ENCODE peak calls at places on chromosomes 1 and 21, in five cellular contexts. N, H, J, V and I are unnamed samples.

GRCh38 chr1:46102769-46103476 is 29.5 kb downstream of the PIK3R3 start:
- DNase-seq in H (no peak), V (no peak), J (no peak), N (peak; percentile 29), I (no peak)

GRCh38 chr21:14010729-14011128 is 200.0 kb downstream of the LIPI start:
- DNase-seq in J (no peak), N (no peak), H (no peak), V (no peak), I (no peak)

GRCh38 chr1:167529829-167530474 is 11.6 kb upstream of the CD247 start:
- DNase-seq in V (no peak), H (no peak), N (no peak), J (no peak), I (no peak)

GRCh38 chr1:167060141-167061072 is 29.8 kb downstream of the GPA33 start:
- DNase-seq in J (no peak), N (no peak), H (no peak), V (no peak), I (no peak)

GRCh38 chr1:110770832-110771231 is 96.1 kb upstream of the KCNA3 start:
- DNase-seq in J (no peak), V (no peak), N (no peak), H (no peak), I (no peak)

GRCh38 chr1:240987928-240988327 is 369.1 kb downstream of the RGS7 start:
- DNase-seq in V (no peak), J (no peak), H (no peak), N (no peak), I (no peak)

GRCh38 chr1:159076753-159077656 is at the start of gene AIM2:
- DNase-seq in J (peak; percentile 78), N (no peak), V (no peak), H (no peak), I (peak; percentile 60)

GRCh38 chr21:18908641-18909040 is 505.1 kb upstream of the TMPRSS15 start:
- DNase-seq in H (no peak), V (no peak), N (no peak), J (no peak), I (no peak)

GRCh38 chr1:180964609-180965008 is 51.9 kb downstream of the KIAA1614 start:
- DNase-seq in H (no peak), J (no peak), N (no peak), V (no peak), I (no peak)

GRCh38 chr1:12166834-12167492 is at the start of gene TNFRSF1B:
- DNase-seq in H (peak; percentile 89), N (peak; percentile 29), J (peak; percentile 86), V (peak; percentile 72), I (peak; percentile 65)

GRCh38 chr1:242629396-242629795 is 104.9 kb upstream of the PLD5 start:
- DNase-seq in N (no peak), J (no peak), H (no peak), V (no peak), I (no peak)

GRCh38 chr1:167317463-167317862 is 96.8 kb downstream of the POU2F1 start:
- DNase-seq in J (no peak), H (no peak), V (no peak), N (no peak), I (no peak)

GRCh38 chr1:27877115-27877416 is 4.7 kb downstream of the THEMIS2 start:
- DNase-seq in J (no peak), N (no peak), H (no peak), V (no peak), I (no peak)

GRCh38 chr1:150955274-150955673 is 19.4 kb downstream of the CERS2 start:
- DNase-seq in J (no peak), H (no peak), N (no peak), V (no peak), I (no peak)

GRCh38 chr1:44313265-44313918 is 41.7 kb downstream of the ERI3 start:
- DNase-seq in J (no peak), H (no peak), V (no peak), N (no peak), I (no peak)

GRCh38 chr1:245378352-245379144 is 223.8 kb downstream of the KIF26B start:
- DNase-seq in N (no peak), J (no peak), V (no peak), H (no peak), I (no peak)

GRCh38 chr1:98939471-98939870 is 65.2 kb downstream of the PLPPR5 start:
- DNase-seq in H (no peak), V (no peak), N (no peak), J (no peak), I (no peak)

GRCh38 chr1:182925661-182926060 is 27.3 kb downstream of the SHCBP1L start:
- DNase-seq in J (no peak), H (no peak), V (no peak), N (no peak), I (no peak)

GRCh38 chr1:192170196-192170984 is 12.1 kb downstream of the RGS18 start:
- DNase-seq in H (no peak), N (peak; percentile 12), J (no peak), V (no peak), I (no peak)

GRCh38 chr1:172970186-172970585 is 80.6 kb downstream of the TNFSF18 start:
- DNase-seq in N (no peak), V (no peak), J (no peak), H (no peak), I (no peak)

GRCh38 chr1:64703600-64703999 is 41.3 kb upstream of the RAVER2 start:
- DNase-seq in J (no peak), V (no peak), H (no peak), N (no peak), I (no peak)

GRCh38 chr1:5390497-5390896 is 601.7 kb downstream of the NPHP4 start:
- DNase-seq in H (no peak), V (no peak), N (no peak), J (no peak), I (no peak)

GRCh38 chr1:12456979-12457378 is 161.0 kb downstream of the DHRS3 start:
- DNase-seq in V (no peak), N (peak; percentile 63), J (no peak), H (no peak), I (no peak)

GRCh38 chr21:25350056-25350455 is 257.2 kb downstream of the MRPL39 start:
- DNase-seq in J (no peak), N (peak; percentile 60), H (no peak), V (no peak), I (peak; percentile 28)

GRCh38 chr1:71054281-71054731 is 6.7 kb upstream of the PTGER3 start:
- DNase-seq in H (no peak), N (no peak), J (no peak), V (no peak), I (no peak)

GRCh38 chr1:179121159-179121938 is 39.5 kb downstream of the TOR3A start:
- DNase-seq in N (peak; percentile 62), V (no peak), H (no peak), J (peak; percentile 29), I (peak; percentile 66)

GRCh38 chr1:201226859-201227488 is 36.4 kb downstream of the IGFN1 start:
- DNase-seq in J (no peak), N (no peak), H (peak; percentile 31), V (no peak), I (peak; percentile 24)

GRCh38 chr1:223210786-223211115 is 67.7 kb upstream of the TLR5 start:
- DNase-seq in J (no peak), V (no peak), H (no peak), N (no peak), I (no peak)
- TF ChIP-seq POLR2A in J (no peak), V (no peak), H (no peak), N (no peak), I (no peak)

GRCh38 chr1:113809651-113810602 is 2.3 kb downstream of the RSBN1 start:
- DNase-seq in J (no peak), N (peak; percentile 50), H (no peak), V (no peak), I (peak; percentile 21)
- H3K4me1 ChIP-seq in J (no peaks in the 10 kb centered on the region), N (peaks cover 6% of the 10 kb centered on the region), H (no peaks in the 10 kb centered on the region), V (peaks cover 6% of the 10 kb centered on the region), I (peaks cover 28% of the 10 kb centered on the region)

DNA sequence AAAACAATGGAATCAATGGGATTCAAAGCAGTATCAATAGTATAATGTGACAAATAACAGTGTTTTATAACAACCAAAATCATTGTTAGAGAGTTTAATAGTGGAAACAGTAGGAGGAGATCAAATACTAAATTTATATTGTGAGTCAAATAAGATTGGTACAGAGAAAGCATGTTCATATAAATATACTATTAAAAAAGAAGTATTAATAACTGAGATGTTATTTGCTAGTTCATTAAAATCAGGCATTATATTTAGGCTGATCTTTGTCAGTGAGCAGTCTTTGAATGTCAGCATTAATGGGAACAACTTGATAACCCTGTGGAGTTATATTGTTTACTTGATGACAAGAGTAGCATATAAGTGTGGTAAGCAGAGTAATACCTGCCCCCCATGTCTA is 30.6 kb downstream of the PRKAA2 start:
- DNase-seq in H (no peak), N (no peak), V (no peak), J (no peak), I (no peak)
- H3K27ac ChIP-seq in H (no peak overlapping the region), N (no peak overlapping the region), V (no peak overlapping the region), J (no peak overlapping the region), I (no peak overlapping the region)

GRCh38 chr1:82969340-82969739 is 1029.6 kb downstream of the TTLL7 start:
- DNase-seq in N (no peak), H (no peak), J (no peak), V (no peak), I (no peak)
- TF ChIP-seq POLR2A in N (no peak), H (no peak), J (no peak), V (no peak), I (no peak)

DNA sequence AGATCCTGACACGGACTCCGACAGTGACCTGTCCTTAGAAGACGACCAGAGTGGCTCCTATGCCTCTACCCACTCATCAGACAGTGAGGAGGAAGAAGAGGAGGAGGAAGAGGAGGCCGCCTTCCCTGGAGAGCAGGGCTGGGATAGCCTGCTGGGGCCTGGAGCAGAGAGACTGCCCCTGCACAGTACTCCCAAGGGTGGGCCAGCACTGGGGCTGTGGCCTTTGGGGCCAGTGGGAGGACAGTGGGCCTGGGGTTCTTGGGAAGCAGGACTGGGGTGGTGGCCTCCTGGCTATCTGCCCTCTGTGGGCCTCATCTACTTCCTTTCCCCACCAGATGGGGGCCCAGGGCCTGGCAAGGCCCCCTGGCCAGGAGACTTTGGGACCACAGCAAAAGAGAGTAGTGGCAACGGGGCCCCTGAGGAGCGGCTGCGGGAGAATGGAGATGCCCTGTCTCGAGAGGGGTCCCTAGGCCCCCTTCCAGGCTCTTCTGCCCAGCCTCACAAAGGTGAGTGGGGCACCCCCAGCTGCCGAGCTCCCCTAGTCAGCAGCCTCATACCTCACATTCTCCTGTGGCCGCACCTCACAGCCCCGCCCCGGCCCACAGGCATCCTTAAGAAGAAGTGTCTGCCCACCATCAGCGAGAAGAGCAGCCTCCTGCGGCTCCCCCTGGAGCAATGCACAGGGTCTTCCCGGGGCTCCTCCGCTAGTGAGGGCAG is 10.0 kb downstream of the PSRC1 start:
- DNase-seq in N (no peak), V (no peak), J (no peak), H (no peak), I (no peak)
- H3K4me1 ChIP-seq in N (peaks cover 14% of the 10 kb centered on the region), V (no peaks in the 10 kb centered on the region), J (no peaks in the 10 kb centered on the region), H (no peaks in the 10 kb centered on the region), I (no peaks in the 10 kb centered on the region)

DNA sequence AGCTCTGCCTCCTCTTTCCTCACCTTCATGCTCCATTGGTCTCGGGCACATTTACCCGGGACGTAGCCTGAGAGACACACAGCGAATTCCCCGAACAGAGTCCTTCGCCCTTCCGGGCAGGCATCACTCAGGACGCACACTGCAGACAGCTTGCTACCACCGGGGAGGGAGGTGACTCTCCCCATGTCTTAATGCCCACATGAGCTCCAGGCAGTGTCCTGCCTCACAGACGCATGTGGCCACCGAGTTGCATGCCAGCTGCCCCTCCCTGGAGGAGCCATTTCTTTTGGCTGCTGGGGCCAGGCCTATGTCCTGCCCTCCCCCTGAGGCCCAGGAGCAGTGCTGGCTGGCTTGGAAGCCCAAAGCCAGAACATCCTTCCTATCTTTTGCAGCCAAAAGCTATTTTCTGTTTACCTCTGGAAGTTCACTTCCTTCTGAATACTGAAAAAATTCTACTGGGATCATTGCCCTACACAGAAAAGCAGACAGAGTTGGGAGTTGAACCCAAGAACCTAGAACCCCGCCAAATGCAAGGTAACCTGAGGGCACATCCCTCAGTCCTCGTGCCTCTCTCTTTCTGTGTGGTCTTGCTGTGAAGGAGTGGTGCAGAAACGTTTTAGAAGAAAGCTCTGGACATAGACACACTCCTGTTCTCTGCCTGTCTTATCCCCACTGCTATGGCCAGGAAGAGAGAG is 209.4 kb downstream of the TOMM20 start:
- DNase-seq in N (no peak), V (peak; percentile 54), J (no peak), H (peak; percentile 77), I (no peak)
- H3K27ac ChIP-seq in N (peak overlapping the region; percentile 75), V (peak overlapping the region; percentile 58), J (peak overlapping the region; percentile 64), H (peak overlapping the region; percentile 88), I (peak overlapping the region; percentile 67)